ENCODE peak calls at places on chromosomes 3 and 15, in six cellular contexts. One of them, this sample, is unnamed.

GRCh38 chr15:43133429-43134156 is at the start of gene TMEM62:
- DNase-seq in astrocyte of the spinal cord: peak; percentile 57
- DNase-seq in mammary epithelial cell: peak; percentile 82
- DNase-seq in BJ: no peak
- DNase-seq in body of pancreas: peak; percentile 95
- DNase-seq in foreskin fibroblast: peak; percentile 36
- DNase-seq in this sample: peak; percentile 79

GRCh38 chr3:161273589-161274218 is 52.6 kb downstream of the NMD3 start:
- DNase-seq in body of pancreas: peak; percentile 46
- DNase-seq in mammary epithelial cell: no peak
- DNase-seq in foreskin fibroblast: peak; percentile 32
- DNase-seq in BJ: no peak
- DNase-seq in astrocyte of the spinal cord: peak; percentile 65
- DNase-seq in this sample: no peak

GRCh38 chr3:54506603-54507002 is 384.3 kb downstream of the CACNA2D3 start:
- DNase-seq in mammary epithelial cell: peak; percentile 41
- DNase-seq in body of pancreas: no peak
- DNase-seq in foreskin fibroblast: no peak
- DNase-seq in BJ: no peak
- DNase-seq in astrocyte of the spinal cord: no peak
- DNase-seq in this sample: no peak

GRCh38 chr3:172272699-172273098 is 175.6 kb downstream of the GHSR start:
- DNase-seq in astrocyte of the spinal cord: no peak
- DNase-seq in body of pancreas: no peak
- DNase-seq in BJ: peak; percentile 66
- DNase-seq in foreskin fibroblast: peak; percentile 64
- DNase-seq in mammary epithelial cell: no peak
- DNase-seq in this sample: no peak

GRCh38 chr15:74046275-74046674 is 36.1 kb downstream of the GOLGA6A start:
- DNase-seq in mammary epithelial cell: no peak
- DNase-seq in astrocyte of the spinal cord: no peak
- DNase-seq in body of pancreas: no peak
- DNase-seq in foreskin fibroblast: no peak
- DNase-seq in BJ: no peak
- DNase-seq in this sample: no peak

GRCh38 chr3:134312873-134313838 is 61.1 kb downstream of the AMOTL2 start:
- DNase-seq in BJ: no peak
- DNase-seq in astrocyte of the spinal cord: peak; percentile 77
- DNase-seq in foreskin fibroblast: peak; percentile 80
- DNase-seq in body of pancreas: peak; percentile 78
- DNase-seq in mammary epithelial cell: no peak
- DNase-seq in this sample: peak; percentile 40

GRCh38 chr3:119352235-119352634 is 58.1 kb downstream of the ARHGAP31 start:
- DNase-seq in mammary epithelial cell: peak; percentile 27
- DNase-seq in body of pancreas: no peak
- DNase-seq in astrocyte of the spinal cord: peak; percentile 38
- DNase-seq in BJ: no peak
- DNase-seq in foreskin fibroblast: no peak
- DNase-seq in this sample: no peak

GRCh38 chr15:44265757-44266156 is 22.8 kb upstream of the GOLM2 start:
- DNase-seq in foreskin fibroblast: no peak
- DNase-seq in astrocyte of the spinal cord: no peak
- DNase-seq in body of pancreas: no peak
- DNase-seq in BJ: no peak
- DNase-seq in mammary epithelial cell: no peak
- DNase-seq in this sample: no peak

GRCh38 chr3:133463441-133463860 is 63.6 kb downstream of the BFSP2 start:
- DNase-seq in foreskin fibroblast: no peak
- DNase-seq in mammary epithelial cell: no peak
- DNase-seq in astrocyte of the spinal cord: no peak
- DNase-seq in body of pancreas: no peak
- DNase-seq in BJ: no peak
- DNase-seq in this sample: no peak

GRCh38 chr15:60093273-60094067 is 89.4 kb downstream of the FOXB1 start:
- DNase-seq in foreskin fibroblast: no peak
- DNase-seq in astrocyte of the spinal cord: no peak
- DNase-seq in body of pancreas: peak; percentile 57
- DNase-seq in BJ: no peak
- DNase-seq in mammary epithelial cell: no peak
- DNase-seq in this sample: no peak

GRCh38 chr3:152376351-152377183 is 107.8 kb downstream of the MBNL1 start:
- DNase-seq in BJ: no peak
- DNase-seq in astrocyte of the spinal cord: peak; percentile 64
- DNase-seq in body of pancreas: peak; percentile 55
- DNase-seq in mammary epithelial cell: no peak
- DNase-seq in foreskin fibroblast: no peak
- DNase-seq in this sample: no peak

GRCh38 chr3:37433758-37434157 is 259.4 kb upstream of the LRRFIP2 start:
- DNase-seq in body of pancreas: no peak
- DNase-seq in astrocyte of the spinal cord: no peak
- DNase-seq in mammary epithelial cell: no peak
- DNase-seq in foreskin fibroblast: no peak
- DNase-seq in BJ: no peak
- DNase-seq in this sample: no peak

GRCh38 chr3:161268601-161269000 is 47.5 kb downstream of the NMD3 start:
- DNase-seq in body of pancreas: no peak
- DNase-seq in foreskin fibroblast: no peak
- DNase-seq in BJ: no peak
- DNase-seq in astrocyte of the spinal cord: no peak
- DNase-seq in mammary epithelial cell: no peak
- DNase-seq in this sample: no peak

GRCh38 chr3:140403559-140403958 is 274.3 kb upstream of the TRIM42 start:
- DNase-seq in body of pancreas: no peak
- DNase-seq in mammary epithelial cell: no peak
- DNase-seq in astrocyte of the spinal cord: no peak
- DNase-seq in foreskin fibroblast: no peak
- DNase-seq in BJ: no peak
- DNase-seq in this sample: no peak

GRCh38 chr3:64143399-64144130 is 81.7 kb downstream of the PRICKLE2 start:
- DNase-seq in BJ: peak; percentile 44
- DNase-seq in mammary epithelial cell: peak; percentile 79
- DNase-seq in astrocyte of the spinal cord: peak; percentile 67
- DNase-seq in body of pancreas: peak; percentile 8
- DNase-seq in foreskin fibroblast: peak; percentile 65
- DNase-seq in this sample: no peak

GRCh38 chr15:100235030-100235617 is 106.7 kb downstream of the ADAMTS17 start:
- DNase-seq in foreskin fibroblast: no peak
- DNase-seq in body of pancreas: no peak
- DNase-seq in mammary epithelial cell: no peak
- DNase-seq in BJ: no peak
- DNase-seq in astrocyte of the spinal cord: no peak
- DNase-seq in this sample: no peak

GRCh38 chr3:131619821-131620220 is 117.0 kb upstream of the MRPL3 start:
- DNase-seq in body of pancreas: no peak
- DNase-seq in mammary epithelial cell: no peak
- DNase-seq in astrocyte of the spinal cord: no peak
- DNase-seq in BJ: no peak
- DNase-seq in foreskin fibroblast: no peak
- DNase-seq in this sample: peak; percentile 18

GRCh38 chr3:190307164-190307545 is 15.1 kb downstream of the CLDN1 start:
- DNase-seq in foreskin fibroblast: no peak
- DNase-seq in mammary epithelial cell: no peak
- DNase-seq in body of pancreas: peak; percentile 62
- DNase-seq in astrocyte of the spinal cord: no peak
- DNase-seq in BJ: no peak
- DNase-seq in this sample: no peak

GRCh38 chr15:34588046-34588674 is 4.7 kb upstream of the GOLGA8B start:
- DNase-seq in body of pancreas: peak; percentile 76
- DNase-seq in mammary epithelial cell: peak; percentile 78
- DNase-seq in astrocyte of the spinal cord: peak; percentile 85
- DNase-seq in BJ: peak; percentile 36
- DNase-seq in foreskin fibroblast: peak; percentile 77
- DNase-seq in this sample: peak; percentile 45
- TF ChIP-seq CTCF in body of pancreas: peak; percentile 89
- TF ChIP-seq CTCF in mammary epithelial cell: peak; percentile 71
- TF ChIP-seq CTCF in astrocyte of the spinal cord: peak; percentile 76
- TF ChIP-seq CTCF in BJ: peak; percentile 75
- TF ChIP-seq CTCF in foreskin fibroblast: peak; percentile 76
- TF ChIP-seq CTCF in this sample: peak; percentile 73

DNA sequence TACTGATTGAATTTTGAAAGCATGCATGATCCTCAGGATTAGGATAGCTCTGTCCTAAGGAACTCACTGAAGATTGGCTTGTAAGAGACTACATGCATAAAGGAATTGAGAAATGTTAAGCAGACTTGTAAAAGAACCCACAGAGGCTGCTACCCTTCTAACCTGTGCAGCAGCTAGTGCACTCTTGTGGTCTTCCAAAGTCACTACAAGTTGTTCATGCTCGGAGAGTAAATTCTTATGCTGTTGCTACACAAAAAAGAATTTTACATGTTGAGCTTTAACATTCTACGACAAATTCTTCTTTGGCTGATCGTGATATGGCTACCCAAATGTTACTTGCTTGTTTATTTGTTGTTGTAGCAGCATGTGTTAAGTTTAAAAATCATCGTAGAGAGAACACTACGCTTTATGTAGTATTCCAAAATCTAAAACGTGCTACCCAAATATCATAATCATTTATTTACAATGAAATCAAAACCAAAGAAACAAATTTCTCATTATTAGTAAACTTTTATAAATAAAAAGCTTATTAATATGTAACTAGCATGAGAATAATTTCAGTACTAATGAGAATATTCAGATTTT is 55.0 kb downstream of the GOLIM4 start:
- DNase-seq in body of pancreas: peak; percentile 37
- DNase-seq in BJ: no peak
- DNase-seq in foreskin fibroblast: peak; percentile 37
- DNase-seq in astrocyte of the spinal cord: peak; percentile 72
- DNase-seq in mammary epithelial cell: peak; percentile 29
- DNase-seq in this sample: no peak
- TF ChIP-seq CTCF in body of pancreas: peak; percentile 62
- TF ChIP-seq CTCF in BJ: peak; percentile 78
- TF ChIP-seq CTCF in foreskin fibroblast: peak; percentile 69
- TF ChIP-seq CTCF in astrocyte of the spinal cord: peak; percentile 82
- TF ChIP-seq CTCF in mammary epithelial cell: peak; percentile 54
- TF ChIP-seq CTCF in this sample: peak; percentile 67

GRCh38 chr3:14411988-14412387 is 9.6 kb downstream of the SLC6A6 start:
- DNase-seq in foreskin fibroblast: no peak
- DNase-seq in astrocyte of the spinal cord: no peak
- DNase-seq in mammary epithelial cell: no peak
- DNase-seq in body of pancreas: no peak
- DNase-seq in BJ: no peak
- DNase-seq in this sample: no peak
- TF ChIP-seq CTCF in foreskin fibroblast: no peak
- TF ChIP-seq CTCF in astrocyte of the spinal cord: peak; percentile 30
- TF ChIP-seq CTCF in mammary epithelial cell: no peak
- TF ChIP-seq CTCF in body of pancreas: no peak
- TF ChIP-seq CTCF in BJ: peak; percentile 20
- TF ChIP-seq CTCF in this sample: no peak

GRCh38 chr3:111539351-111540331 is 2.4 kb upstream of the CD96 start:
- DNase-seq in mammary epithelial cell: peak; percentile 55
- DNase-seq in foreskin fibroblast: no peak
- DNase-seq in BJ: no peak
- DNase-seq in astrocyte of the spinal cord: peak; percentile 69
- DNase-seq in body of pancreas: peak; percentile 37
- DNase-seq in this sample: peak; percentile 81
- TF ChIP-seq CTCF in mammary epithelial cell: peak; percentile 94
- TF ChIP-seq CTCF in foreskin fibroblast: peak; percentile 76
- TF ChIP-seq CTCF in BJ: peak; percentile 81
- TF ChIP-seq CTCF in astrocyte of the spinal cord: peak; percentile 87
- TF ChIP-seq CTCF in body of pancreas: peak; percentile 59
- TF ChIP-seq CTCF in this sample: peak; percentile 40

GRCh38 chr3:10290476-10291138 is 2.1 kb downstream of the GHRL start:
- DNase-seq in body of pancreas: no peak
- DNase-seq in astrocyte of the spinal cord: no peak
- DNase-seq in mammary epithelial cell: no peak
- DNase-seq in BJ: no peak
- DNase-seq in foreskin fibroblast: no peak
- DNase-seq in this sample: no peak

GRCh38 chr3:10288575-10288960 is 4.2 kb downstream of the GHRL start:
- DNase-seq in foreskin fibroblast: no peak
- DNase-seq in astrocyte of the spinal cord: no peak
- DNase-seq in body of pancreas: no peak
- DNase-seq in BJ: no peak
- DNase-seq in mammary epithelial cell: no peak
- DNase-seq in this sample: no peak

GRCh38 chr3:10291139-10291500 is 1.6 kb downstream of the GHRL start:
- DNase-seq in astrocyte of the spinal cord: no peak
- DNase-seq in foreskin fibroblast: no peak
- DNase-seq in mammary epithelial cell: no peak
- DNase-seq in BJ: no peak
- DNase-seq in body of pancreas: no peak
- DNase-seq in this sample: no peak

GRCh38 chr3:10289077-10289476 is 3.7 kb downstream of the GHRL start:
- DNase-seq in body of pancreas: no peak
- DNase-seq in astrocyte of the spinal cord: no peak
- DNase-seq in mammary epithelial cell: no peak
- DNase-seq in foreskin fibroblast: no peak
- DNase-seq in BJ: no peak
- DNase-seq in this sample: no peak

GRCh38 chr3:10289785-10290355 is 2.9 kb downstream of the GHRL start:
- DNase-seq in mammary epithelial cell: no peak
- DNase-seq in astrocyte of the spinal cord: no peak
- DNase-seq in body of pancreas: no peak
- DNase-seq in BJ: no peak
- DNase-seq in foreskin fibroblast: no peak
- DNase-seq in this sample: peak; percentile 37
- TF ChIP-seq CTCF in mammary epithelial cell: no peak
- TF ChIP-seq CTCF in astrocyte of the spinal cord: no peak
- TF ChIP-seq CTCF in body of pancreas: no peak
- TF ChIP-seq CTCF in BJ: no peak
- TF ChIP-seq CTCF in foreskin fibroblast: no peak
- TF ChIP-seq CTCF in this sample: no peak

DNA sequence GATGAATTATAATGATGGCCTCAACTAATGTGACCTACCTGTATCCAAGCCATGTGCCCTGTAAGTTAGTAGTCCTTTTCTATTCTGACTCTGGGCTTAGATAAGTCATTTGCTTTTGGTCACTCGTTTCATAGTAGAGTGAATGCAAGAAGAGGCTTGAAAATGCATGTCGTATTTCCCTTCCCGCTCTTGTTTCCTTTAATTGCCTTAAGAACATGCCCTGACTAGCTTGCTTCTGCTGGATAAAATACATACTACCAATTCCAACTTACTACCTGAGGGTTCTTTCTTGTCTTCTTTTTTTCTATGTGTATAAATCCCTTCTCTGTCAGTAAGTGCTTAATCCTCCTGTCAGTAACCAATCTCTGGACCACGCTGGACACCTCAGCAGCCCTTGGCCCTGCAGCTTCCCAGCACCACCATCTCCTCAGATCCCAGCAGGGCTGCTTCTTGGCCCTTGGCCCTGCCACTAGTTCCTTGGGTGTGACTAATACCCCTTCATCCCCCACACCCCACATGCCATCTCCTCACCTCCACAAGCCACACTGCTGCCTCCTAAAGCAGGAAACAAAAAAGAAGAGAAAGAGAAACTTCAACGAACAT is 771.7 kb downstream of the IGSF11 start:
- DNase-seq in foreskin fibroblast: no peak
- DNase-seq in BJ: no peak
- DNase-seq in mammary epithelial cell: peak; percentile 85
- DNase-seq in astrocyte of the spinal cord: no peak
- DNase-seq in body of pancreas: no peak
- DNase-seq in this sample: no peak
- TF ChIP-seq CTCF in foreskin fibroblast: no peak
- TF ChIP-seq CTCF in BJ: no peak
- TF ChIP-seq CTCF in mammary epithelial cell: no peak
- TF ChIP-seq CTCF in astrocyte of the spinal cord: no peak
- TF ChIP-seq CTCF in body of pancreas: no peak
- TF ChIP-seq CTCF in this sample: no peak